ENCODE peak calls at places on chromosomes 1 and 21, in five cellular contexts. One of them, this sample, is unnamed.

GRCh38 chr21:17512245-17513213 is at the start of gene CXADR:
- ATAC-seq in HepG2: peak; percentile 88
- ATAC-seq in GM12878: peak; percentile 73
- ATAC-seq in upper lobe of left lung: peak; percentile 86
- ATAC-seq in K562: peak; percentile 94
- ATAC-seq in this sample: peak; percentile 59

GRCh38 chr1:193592325-193592724 is 405.9 kb upstream of the B3GALT2 start:
- ATAC-seq in HepG2: no peak
- ATAC-seq in GM12878: no peak
- ATAC-seq in upper lobe of left lung: no peak
- ATAC-seq in K562: no peak
- ATAC-seq in this sample: no peak

GRCh38 chr1:100249537-100250257 is at the start of gene DBT:
- ATAC-seq in HepG2: peak; percentile 100
- ATAC-seq in GM12878: peak; percentile 100
- ATAC-seq in upper lobe of left lung: peak; percentile 100
- ATAC-seq in K562: peak; percentile 98
- ATAC-seq in this sample: peak; percentile 100

GRCh38 chr1:160855181-160855981 is 7.3 kb downstream of the CD244 start:
- ATAC-seq in HepG2: no peak
- ATAC-seq in GM12878: peak; percentile 85
- ATAC-seq in upper lobe of left lung: no peak
- ATAC-seq in K562: no peak
- ATAC-seq in this sample: no peak

GRCh38 chr1:89815611-89816010 is 5.2 kb upstream of the LRRC8D start:
- ATAC-seq in HepG2: no peak
- ATAC-seq in GM12878: peak; percentile 81
- ATAC-seq in upper lobe of left lung: peak; percentile 82
- ATAC-seq in K562: no peak
- ATAC-seq in this sample: peak; percentile 31

GRCh38 chr1:61334718-61335589 is 252.6 kb downstream of the NFIA start:
- ATAC-seq in HepG2: no peak
- ATAC-seq in GM12878: no peak
- ATAC-seq in upper lobe of left lung: peak; percentile 36
- ATAC-seq in K562: peak; percentile 72
- ATAC-seq in this sample: peak; percentile 59

GRCh38 chr1:111755321-111756123 is at the start of gene DDX20:
- ATAC-seq in HepG2: peak; percentile 94
- ATAC-seq in GM12878: peak; percentile 93
- ATAC-seq in upper lobe of left lung: peak; percentile 99
- ATAC-seq in K562: peak; percentile 94
- ATAC-seq in this sample: peak; percentile 96

GRCh38 chr1:115056395-115056798 is 26.8 kb downstream of the TSHB start:
- ATAC-seq in HepG2: no peak
- ATAC-seq in GM12878: peak; percentile 85
- ATAC-seq in upper lobe of left lung: peak; percentile 24
- ATAC-seq in K562: no peak
- ATAC-seq in this sample: peak; percentile 66

GRCh38 chr1:236185687-236186086 is 43.3 kb downstream of the GPR137B start:
- ATAC-seq in HepG2: no peak
- ATAC-seq in GM12878: peak; percentile 55
- ATAC-seq in upper lobe of left lung: no peak
- ATAC-seq in K562: no peak
- ATAC-seq in this sample: no peak

GRCh38 chr1:11331036-11331765 is 58.2 kb downstream of the UBIAD1 start:
- ATAC-seq in HepG2: peak; percentile 47
- ATAC-seq in GM12878: no peak
- ATAC-seq in upper lobe of left lung: no peak
- ATAC-seq in K562: no peak
- ATAC-seq in this sample: no peak

GRCh38 chr21:35171385-35171784 is 122.3 kb upstream of the RUNX1 start:
- ATAC-seq in HepG2: no peak
- ATAC-seq in GM12878: no peak
- ATAC-seq in upper lobe of left lung: no peak
- ATAC-seq in K562: no peak
- ATAC-seq in this sample: no peak

GRCh38 chr1:91555821-91556531 is 55.3 kb downstream of the CDC7 start:
- ATAC-seq in HepG2: no peak
- ATAC-seq in GM12878: peak; percentile 87
- ATAC-seq in upper lobe of left lung: peak; percentile 25
- ATAC-seq in K562: peak; percentile 93
- ATAC-seq in this sample: no peak

GRCh38 chr1:58883888-58884482 is 100.1 kb upstream of the JUN start:
- ATAC-seq in HepG2: no peak
- ATAC-seq in GM12878: no peak
- ATAC-seq in upper lobe of left lung: no peak
- ATAC-seq in K562: peak; percentile 75
- ATAC-seq in this sample: no peak

GRCh38 chr1:25641931-25642611 is 25.5 kb downstream of the MAN1C1 start:
- ATAC-seq in HepG2: no peak
- ATAC-seq in GM12878: peak; percentile 70
- ATAC-seq in upper lobe of left lung: peak; percentile 79
- ATAC-seq in K562: no peak
- ATAC-seq in this sample: peak; percentile 70

GRCh38 chr1:196535727-196536126 is 72.5 kb downstream of the KCNT2 start:
- ATAC-seq in HepG2: no peak
- ATAC-seq in GM12878: no peak
- ATAC-seq in upper lobe of left lung: no peak
- ATAC-seq in K562: peak; percentile 40
- ATAC-seq in this sample: no peak

GRCh38 chr1:67158401-67158800 is 7.9 kb upstream of the IL23R start:
- ATAC-seq in HepG2: no peak
- ATAC-seq in GM12878: no peak
- ATAC-seq in upper lobe of left lung: no peak
- ATAC-seq in K562: peak; percentile 61
- ATAC-seq in this sample: no peak

GRCh38 chr1:176778056-176778455 is 315.1 kb downstream of the PAPPA2 start:
- ATAC-seq in HepG2: no peak
- ATAC-seq in GM12878: no peak
- ATAC-seq in upper lobe of left lung: no peak
- ATAC-seq in K562: no peak
- ATAC-seq in this sample: no peak

GRCh38 chr21:14092834-14093560 is 117.8 kb downstream of the LIPI start:
- ATAC-seq in HepG2: no peak
- ATAC-seq in GM12878: peak; percentile 34
- ATAC-seq in upper lobe of left lung: peak; percentile 16
- ATAC-seq in K562: no peak
- ATAC-seq in this sample: no peak

GRCh38 chr1:115624859-115625258 is 16.9 kb upstream of the VANGL1 start:
- ATAC-seq in HepG2: peak; percentile 74
- ATAC-seq in GM12878: no peak
- ATAC-seq in upper lobe of left lung: no peak
- ATAC-seq in K562: no peak
- ATAC-seq in this sample: no peak

GRCh38 chr1:61523219-61523618 is 201.7 kb downstream of the TM2D1 start:
- ATAC-seq in HepG2: no peak
- ATAC-seq in GM12878: no peak
- ATAC-seq in upper lobe of left lung: no peak
- ATAC-seq in K562: no peak
- ATAC-seq in this sample: no peak

GRCh38 chr1:99748419-99748818 is 18.0 kb downstream of the FRRS1 start:
- ATAC-seq in HepG2: peak; percentile 95
- ATAC-seq in GM12878: no peak
- ATAC-seq in upper lobe of left lung: no peak
- ATAC-seq in K562: no peak
- ATAC-seq in this sample: no peak

GRCh38 chr1:85328713-85329376 is 52.4 kb upstream of the BCL10 start:
- ATAC-seq in HepG2: peak; percentile 97
- ATAC-seq in GM12878: no peak
- ATAC-seq in upper lobe of left lung: peak; percentile 86
- ATAC-seq in K562: no peak
- ATAC-seq in this sample: peak; percentile 55

GRCh38 chr21:27590271-27590670 is 623.4 kb upstream of the ADAMTS5 start:
- ATAC-seq in HepG2: no peak
- ATAC-seq in GM12878: no peak
- ATAC-seq in upper lobe of left lung: peak; percentile 66
- ATAC-seq in K562: no peak
- ATAC-seq in this sample: no peak

GRCh38 chr1:163361123-163361934 is 39.6 kb downstream of the NUF2 start:
- ATAC-seq in HepG2: peak; percentile 66
- ATAC-seq in GM12878: peak; percentile 78
- ATAC-seq in upper lobe of left lung: no peak
- ATAC-seq in K562: peak; percentile 78
- ATAC-seq in this sample: no peak

GRCh38 chr1:235295902-235296350 is 32.1 kb downstream of the ARID4B start:
- ATAC-seq in HepG2: peak; percentile 97
- ATAC-seq in GM12878: no peak
- ATAC-seq in upper lobe of left lung: no peak
- ATAC-seq in K562: peak; percentile 7
- ATAC-seq in this sample: no peak

GRCh38 chr1:46171351-46171750 is 3.5 kb upstream of the TSPAN1 start:
- ATAC-seq in HepG2: no peak
- ATAC-seq in GM12878: peak; percentile 52
- ATAC-seq in upper lobe of left lung: no peak
- ATAC-seq in K562: no peak
- ATAC-seq in this sample: no peak

GRCh38 chr1:46169811-46170454 is 5.0 kb upstream of the TSPAN1 start:
- ATAC-seq in HepG2: no peak
- ATAC-seq in GM12878: no peak
- ATAC-seq in upper lobe of left lung: no peak
- ATAC-seq in K562: no peak
- ATAC-seq in this sample: no peak

GRCh38 chr1:46168463-46168862 is 6.4 kb upstream of the TSPAN1 start:
- ATAC-seq in HepG2: no peak
- ATAC-seq in GM12878: no peak
- ATAC-seq in upper lobe of left lung: no peak
- ATAC-seq in K562: no peak
- ATAC-seq in this sample: no peak

GRCh38 chr1:46171872-46172271 is 3.0 kb upstream of the TSPAN1 start:
- ATAC-seq in HepG2: no peak
- ATAC-seq in GM12878: no peak
- ATAC-seq in upper lobe of left lung: no peak
- ATAC-seq in K562: no peak
- ATAC-seq in this sample: no peak

GRCh38 chr1:46166521-46167462 is 8.1 kb upstream of the TSPAN1 start:
- ATAC-seq in HepG2: no peak
- ATAC-seq in GM12878: peak; percentile 44
- ATAC-seq in upper lobe of left lung: peak; percentile 49
- ATAC-seq in K562: no peak
- ATAC-seq in this sample: peak; percentile 81
- TF ChIP-seq EP300 in HepG2: no peak
- TF ChIP-seq EP300 in GM12878: no peak
- TF ChIP-seq EP300 in upper lobe of left lung: peak; percentile 76
- TF ChIP-seq EP300 in K562: no peak
- TF ChIP-seq EP300 in this sample: no peak

GRCh38 chr1:231590453-231591198 is 36.0 kb upstream of the DISC1 start:
- ATAC-seq in HepG2: peak; percentile 90
- ATAC-seq in GM12878: peak; percentile 93
- ATAC-seq in upper lobe of left lung: peak; percentile 85
- ATAC-seq in K562: peak; percentile 95
- ATAC-seq in this sample: peak; percentile 67
- TF ChIP-seq POLR2AphosphoS5 in HepG2: no peak
- TF ChIP-seq POLR2AphosphoS5 in GM12878: no peak
- TF ChIP-seq POLR2AphosphoS5 in upper lobe of left lung: no peak
- TF ChIP-seq POLR2AphosphoS5 in K562: no peak
- TF ChIP-seq POLR2AphosphoS5 in this sample: no peak

GRCh38 chr1:27611450-27611849 is 7.5 kb upstream of the AHDC1 start:
- ATAC-seq in HepG2: no peak
- ATAC-seq in GM12878: no peak
- ATAC-seq in upper lobe of left lung: no peak
- ATAC-seq in K562: no peak
- ATAC-seq in this sample: no peak

GRCh38 chr1:27614048-27614624 is 10.2 kb upstream of the AHDC1 start:
- ATAC-seq in HepG2: no peak
- ATAC-seq in GM12878: no peak
- ATAC-seq in upper lobe of left lung: no peak
- ATAC-seq in K562: no peak
- ATAC-seq in this sample: no peak

GRCh38 chr1:27615346-27616004 is 11.5 kb upstream of the AHDC1 start:
- ATAC-seq in HepG2: no peak
- ATAC-seq in GM12878: no peak
- ATAC-seq in upper lobe of left lung: peak; percentile 5
- ATAC-seq in K562: peak; percentile 46
- ATAC-seq in this sample: no peak

GRCh38 chr1:27614625-27615344 is 10.8 kb upstream of the AHDC1 start:
- ATAC-seq in HepG2: no peak
- ATAC-seq in GM12878: no peak
- ATAC-seq in upper lobe of left lung: no peak
- ATAC-seq in K562: peak; percentile 80
- ATAC-seq in this sample: no peak

DNA sequence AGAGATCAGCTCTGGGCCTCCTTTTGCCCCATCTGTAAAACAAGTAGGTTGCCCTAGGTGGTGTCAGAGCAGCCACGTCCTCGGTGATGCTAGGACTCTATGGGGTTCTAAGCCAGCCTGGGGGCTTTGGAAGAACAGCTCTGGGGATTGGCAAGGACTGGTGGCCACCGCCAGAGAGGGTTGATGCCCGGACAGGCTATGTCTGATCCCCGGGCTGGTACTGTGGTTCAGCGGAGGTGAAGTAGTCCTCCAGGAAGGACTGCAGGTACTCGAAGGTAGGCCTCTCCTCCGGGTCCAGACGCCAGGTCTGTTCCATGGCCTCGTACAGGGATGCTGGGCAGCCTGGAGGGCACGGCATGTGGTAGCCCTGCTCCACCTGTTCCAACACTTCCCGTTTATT is 8.8 kb upstream of the AHDC1 start:
- ATAC-seq in HepG2: no peak
- ATAC-seq in GM12878: no peak
- ATAC-seq in upper lobe of left lung: no peak
- ATAC-seq in K562: no peak
- ATAC-seq in this sample: no peak
- H3K36me3 ChIP-seq in HepG2: no peaks in the 10 kb centered on the region
- H3K36me3 ChIP-seq in GM12878: peaks cover 36% of the 10 kb centered on the region
- H3K36me3 ChIP-seq in upper lobe of left lung: peaks cover 21% of the 10 kb centered on the region
- H3K36me3 ChIP-seq in K562: no peaks in the 10 kb centered on the region
- H3K36me3 ChIP-seq in this sample: no peaks in the 10 kb centered on the region

GRCh38 chr21:42098957-42099547 is 27.9 kb downstream of the UMODL1 start:
- ATAC-seq in HepG2: no peak
- ATAC-seq in GM12878: no peak
- ATAC-seq in upper lobe of left lung: no peak
- ATAC-seq in K562: no peak
- ATAC-seq in this sample: no peak

GRCh38 chr21:42097274-42097673 is 26.2 kb downstream of the UMODL1 start:
- ATAC-seq in HepG2: no peak
- ATAC-seq in GM12878: no peak
- ATAC-seq in upper lobe of left lung: no peak
- ATAC-seq in K562: no peak
- ATAC-seq in this sample: no peak

GRCh38 chr21:42096593-42096992 is 25.5 kb downstream of the UMODL1 start:
- ATAC-seq in HepG2: no peak
- ATAC-seq in GM12878: no peak
- ATAC-seq in upper lobe of left lung: no peak
- ATAC-seq in K562: no peak
- ATAC-seq in this sample: no peak

GRCh38 chr21:42095581-42095980 is 24.5 kb downstream of the UMODL1 start:
- ATAC-seq in HepG2: no peak
- ATAC-seq in GM12878: no peak
- ATAC-seq in upper lobe of left lung: no peak
- ATAC-seq in K562: no peak
- ATAC-seq in this sample: no peak

DNA sequence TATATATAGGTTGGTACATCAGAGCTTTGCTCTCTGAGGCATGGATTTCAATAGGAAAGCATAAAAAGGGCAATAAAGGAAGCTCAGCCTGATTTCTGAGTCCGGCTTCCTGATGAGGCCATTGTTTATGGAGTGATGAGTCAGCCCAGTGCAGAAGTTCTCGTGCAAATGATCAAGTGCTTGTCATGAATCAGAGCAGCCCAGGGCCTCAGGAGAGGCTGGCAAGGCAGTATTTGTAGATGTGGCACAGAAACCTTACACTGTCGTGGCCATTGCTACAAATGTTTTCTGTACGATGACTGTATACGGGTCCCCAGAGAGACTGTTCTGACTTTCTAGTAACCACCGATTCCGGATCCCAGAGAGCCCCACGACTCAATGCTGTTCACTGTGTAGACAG is 26.7 kb downstream of the UMODL1 start:
- ATAC-seq in HepG2: peak; percentile 84
- ATAC-seq in GM12878: peak; percentile 31
- ATAC-seq in upper lobe of left lung: peak; percentile 88
- ATAC-seq in K562: peak; percentile 28
- ATAC-seq in this sample: peak; percentile 74
- TF ChIP-seq EP300 in HepG2: no peak
- TF ChIP-seq EP300 in GM12878: no peak
- TF ChIP-seq EP300 in upper lobe of left lung: no peak
- TF ChIP-seq EP300 in K562: no peak
- TF ChIP-seq EP300 in this sample: no peak